ENCODE peak calls at places on chromosomes 2 and 18, in six cellular contexts. J is tibial nerve; Q is esophagus squamous epithelium; G is naive thymus-derived CD4-positive, alpha-beta T cell; O is osteoblast; S is heart left ventricle. U is an unnamed sample.
A peak's percentile ranks its signal among the peaks of the same experiment; 100 is the strongest.

GRCh38 chr2:196967126-196967525 is 40.6 kb upstream of the PGAP1 start:
- DNase-seq in J (no peak), Q (no peak), G (no peak), O (peak; percentile 80), S (peak; percentile 29), U (no peak)

GRCh38 chr2:182228741-182229140 is 198.1 kb downstream of the PDE1A start:
- DNase-seq in J (no peak), Q (no peak), G (no peak), O (no peak), S (no peak), U (no peak)

GRCh38 chr2:151729416-151729811 is 4.9 kb downstream of the NEB start:
- DNase-seq in J (no peak), Q (no peak), G (no peak), O (no peak), S (no peak), U (no peak)

GRCh38 chr2:63192169-63192888 is 141.7 kb downstream of the OTX1 start:
- DNase-seq in J (no peak), Q (no peak), G (no peak), O (no peak), S (no peak), U (no peak)

GRCh38 chr2:79717364-79718007 is 204.6 kb downstream of the CTNNA2 start:
- DNase-seq in J (no peak), Q (no peak), G (no peak), O (peak; percentile 87), S (no peak), U (no peak)

GRCh38 chr2:27078267-27079194 is at the start of gene EMILIN1:
- DNase-seq in J (peak; percentile 82), Q (no peak), G (no peak), O (peak; percentile 98), S (peak; percentile 88), U (peak; percentile 66)

GRCh38 chr2:153479527-153479926 is 965 bp upstream of the RPRM start:
- DNase-seq in J (no peak), Q (no peak), G (no peak), O (peak; percentile 79), S (no peak), U (no peak)

GRCh38 chr2:143907801-143908200 is 612.1 kb downstream of the ZEB2 start:
- DNase-seq in J (no peak), Q (no peak), G (no peak), O (no peak), S (no peak), U (no peak)

GRCh38 chr2:46091004-46091403 is 206.2 kb upstream of the EPAS1 start:
- DNase-seq in J (no peak), Q (no peak), G (no peak), O (no peak), S (no peak), U (no peak)

GRCh38 chr2:38138419-38138818 is 62.5 kb upstream of the CYP1B1 start:
- DNase-seq in J (no peak), Q (no peak), G (no peak), O (no peak), S (no peak), U (no peak)
- H3K27ac ChIP-seq in J (no peak overlapping the region), Q (no peak overlapping the region), G (no peak overlapping the region), O (no peak overlapping the region), S (no peak overlapping the region), U (no peak overlapping the region)

DNA sequence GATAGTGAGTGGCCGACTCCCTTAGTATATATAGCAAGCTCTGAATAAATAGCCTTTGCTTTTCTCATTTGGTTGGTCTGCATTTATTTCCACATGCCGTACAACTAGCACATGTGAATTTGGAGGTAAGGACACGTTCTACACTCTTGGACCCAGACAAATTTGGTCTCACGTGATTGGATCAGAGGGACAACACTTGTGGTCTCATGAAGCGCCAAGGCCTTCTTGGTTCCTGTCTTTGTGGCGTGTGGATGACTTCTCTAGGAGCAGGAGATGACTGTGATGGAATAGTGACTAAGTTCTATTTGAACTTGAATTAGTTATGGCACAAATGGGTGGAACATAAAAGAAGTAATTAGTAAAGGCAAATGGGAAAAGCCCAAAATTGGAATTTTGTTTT is 206.9 kb downstream of the BCL2 start:
- DNase-seq in J (no peak), Q (no peak), G (no peak), O (no peak), S (no peak), U (no peak)
- H3K27ac ChIP-seq in J (no peak overlapping the region), Q (no peak overlapping the region), G (no peak overlapping the region), O (no peak overlapping the region), S (peak overlapping the region; percentile 46), U (no peak overlapping the region)

GRCh38 chr2:37306024-37306423 is 18.6 kb downstream of the PRKD3 start:
- DNase-seq in J (no peak), Q (no peak), G (no peak), O (no peak), S (peak; percentile 9), U (no peak)
- H3K27ac ChIP-seq in J (no peak overlapping the region), Q (no peak overlapping the region), G (no peak overlapping the region), O (no peak overlapping the region), S (no peak overlapping the region), U (no peak overlapping the region)

GRCh38 chr2:7027961-7028655 is 110.9 kb downstream of the RNF144A start:
- DNase-seq in J (no peak), Q (no peak), G (no peak), O (no peak), S (no peak), U (no peak)

GRCh38 chr2:7030810-7031209 is 113.6 kb downstream of the RNF144A start:
- DNase-seq in J (no peak), Q (no peak), G (no peak), O (no peak), S (no peak), U (peak; percentile 35)

GRCh38 chr2:7027436-7027835 is 110.2 kb downstream of the RNF144A start:
- DNase-seq in J (no peak), Q (no peak), G (no peak), O (no peak), S (no peak), U (no peak)

GRCh38 chr2:7028846-7029245 is 111.6 kb downstream of the RNF144A start:
- DNase-seq in J (no peak), Q (no peak), G (no peak), O (no peak), S (no peak), U (no peak)

DNA sequence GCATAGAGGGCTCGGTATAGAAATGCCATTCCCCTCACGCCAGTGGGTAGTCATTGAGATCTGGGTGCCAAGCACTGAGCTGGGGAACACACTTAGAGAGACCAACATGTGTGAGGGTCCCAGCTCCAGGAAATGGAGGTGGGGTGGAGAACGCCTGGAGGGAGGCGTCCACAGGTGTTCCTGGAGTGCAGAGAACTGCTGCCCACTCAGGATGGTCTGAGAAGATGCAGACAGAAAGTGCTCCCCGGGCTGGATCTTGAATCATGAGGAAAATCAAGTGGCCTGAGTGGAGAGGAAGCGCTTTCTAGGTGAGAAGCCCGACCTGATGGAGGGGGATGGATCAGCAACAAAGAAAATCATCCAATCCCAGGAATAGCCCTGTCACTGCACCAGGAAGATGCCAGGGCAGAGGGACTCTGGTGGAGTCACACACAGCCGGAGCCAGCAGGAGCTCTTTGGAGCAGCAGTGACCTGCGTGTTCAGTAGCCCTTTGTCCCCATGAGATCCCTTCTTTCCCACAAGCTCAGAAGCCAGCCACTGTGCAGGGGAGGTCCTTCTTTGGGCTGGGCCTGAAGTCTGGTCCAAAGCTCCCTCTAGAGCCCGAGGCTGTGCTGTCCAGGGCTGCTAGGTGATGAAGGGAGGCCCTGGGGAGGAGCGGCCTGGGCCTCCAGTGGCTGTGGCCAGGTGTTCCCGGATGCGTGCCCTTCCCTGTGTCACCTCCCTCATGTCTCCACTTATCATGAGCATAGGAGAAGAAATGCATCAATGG is 112.3 kb downstream of the RNF144A start:
- DNase-seq in J (no peak), Q (no peak), G (no peak), O (no peak), S (peak; percentile 49), U (no peak)
- H3K27ac ChIP-seq in J (no peak overlapping the region), Q (no peak overlapping the region), G (peak overlapping the region; percentile 39), O (no peak overlapping the region), S (peak overlapping the region; percentile 73), U (peak overlapping the region; percentile 42)

GRCh38 chr2:30266051-30266621 is 34.8 kb downstream of the LBH start:
- DNase-seq in J (no peak), Q (no peak), G (peak; percentile 80), O (peak; percentile 83), S (no peak), U (no peak)
- H3K27ac ChIP-seq in J (peak overlapping the region; percentile 5), Q (peak overlapping the region; percentile 28), G (peak overlapping the region; percentile 82), O (peak overlapping the region; percentile 87), S (peak overlapping the region; percentile 24), U (no peak overlapping the region)

GRCh38 chr2:132774189-132774588 is 104.2 kb upstream of the LYPD1 start:
- DNase-seq in J (no peak), Q (no peak), G (no peak), O (no peak), S (no peak), U (no peak)
- H3K27ac ChIP-seq in J (no peak overlapping the region), Q (no peak overlapping the region), G (no peak overlapping the region), O (no peak overlapping the region), S (no peak overlapping the region), U (no peak overlapping the region)

U was measured in caudate nucleus.